ENCODE peak calls at places on chromosomes 13 and 19, in five cellular contexts. C is upper lobe of right lung; X is Panc1; Q is CD8-positive, alpha-beta T cell; M is PC-3. N is an unnamed sample.

GRCh38 chr19:48868196-48868886 is at the start of gene PLEKHA4:
- DNase-seq in C (peak; percentile 82), X (no peak), Q (no peak), M (no peak), N (no peak)

GRCh38 chr13:97043302-97043701 is 49.0 kb upstream of the OXGR1 start:
- DNase-seq in C (no peak), X (no peak), Q (no peak), M (no peak), N (no peak)

GRCh38 chr13:28494861-28495585 is at the start of gene FLT1:
- DNase-seq in C (peak; percentile 77), X (no peak), Q (peak; percentile 37), M (no peak), N (peak; percentile 7)

GRCh38 chr19:19642506-19643157 is 825 bp downstream of the GMIP start:
- DNase-seq in C (no peak), X (no peak), Q (peak; percentile 57), M (peak; percentile 11), N (no peak)

GRCh38 chr19:49930483-49931011 is 1.2 kb upstream of the NUP62 start:
- DNase-seq in C (no peak), X (no peak), Q (peak; percentile 46), M (peak; percentile 34), N (no peak)

GRCh38 chr19:43599635-43600295 is 3.4 kb downstream of the ZNF576 start:
- DNase-seq in C (no peak), X (no peak), Q (no peak), M (no peak), N (no peak)

GRCh38 chr19:44647144-44647543 is 3.4 kb downstream of the PVR start:
- DNase-seq in C (no peak), X (no peak), Q (no peak), M (no peak), N (no peak)

GRCh38 chr13:46748300-46748699 is 48.7 kb downstream of the ESD start:
- DNase-seq in C (no peak), X (no peak), Q (no peak), M (no peak), N (no peak)

GRCh38 chr19:3129112-3129511 is 6.7 kb upstream of the GNA15 start:
- DNase-seq in C (no peak), X (no peak), Q (no peak), M (peak; percentile 62), N (peak; percentile 4)

GRCh38 chr19:6248341-6248740 is 31.4 kb downstream of the MLLT1 start:
- DNase-seq in C (no peak), X (no peak), Q (no peak), M (no peak), N (no peak)

GRCh38 chr19:11538232-11539036 is at the start of gene CNN1:
- DNase-seq in C (no peak), X (no peak), Q (no peak), M (no peak), N (no peak)

GRCh38 chr13:26628706-26629105 is 71.2 kb downstream of the WASF3 start:
- DNase-seq in C (no peak), X (no peak), Q (no peak), M (peak; percentile 3), N (no peak)
- TF ChIP-seq CTCF in C (no peak), X (peak; percentile 44), Q (no peak), M (peak; percentile 14), N (peak; percentile 16)

GRCh38 chr19:34386645-34387445 is 17.4 kb upstream of the PDCD2L start:
- DNase-seq in C (no peak), X (no peak), Q (no peak), M (no peak), N (no peak)

GRCh38 chr19:34380639-34381241 is 15.7 kb downstream of the GPI start:
- DNase-seq in C (no peak), X (no peak), Q (no peak), M (no peak), N (no peak)

GRCh38 chr19:34383599-34383998 is 18.6 kb downstream of the GPI start:
- DNase-seq in C (no peak), X (no peak), Q (no peak), M (no peak), N (no peak)

GRCh38 chr19:34382471-34382870 is 17.5 kb downstream of the GPI start:
- DNase-seq in C (no peak), X (no peak), Q (no peak), M (no peak), N (no peak)

GRCh38 chr19:34381399-34382251 is 16.6 kb downstream of the GPI start:
- DNase-seq in C (no peak), X (no peak), Q (no peak), M (no peak), N (no peak)
- H3K36me3 ChIP-seq in C (peaks cover 85% of the 10 kb centered on the region), X (peaks cover 15% of the 10 kb centered on the region), Q (peaks cover 30% of the 10 kb centered on the region), M (peaks cover 59% of the 10 kb centered on the region), N (peaks cover 60% of the 10 kb centered on the region)

DNA sequence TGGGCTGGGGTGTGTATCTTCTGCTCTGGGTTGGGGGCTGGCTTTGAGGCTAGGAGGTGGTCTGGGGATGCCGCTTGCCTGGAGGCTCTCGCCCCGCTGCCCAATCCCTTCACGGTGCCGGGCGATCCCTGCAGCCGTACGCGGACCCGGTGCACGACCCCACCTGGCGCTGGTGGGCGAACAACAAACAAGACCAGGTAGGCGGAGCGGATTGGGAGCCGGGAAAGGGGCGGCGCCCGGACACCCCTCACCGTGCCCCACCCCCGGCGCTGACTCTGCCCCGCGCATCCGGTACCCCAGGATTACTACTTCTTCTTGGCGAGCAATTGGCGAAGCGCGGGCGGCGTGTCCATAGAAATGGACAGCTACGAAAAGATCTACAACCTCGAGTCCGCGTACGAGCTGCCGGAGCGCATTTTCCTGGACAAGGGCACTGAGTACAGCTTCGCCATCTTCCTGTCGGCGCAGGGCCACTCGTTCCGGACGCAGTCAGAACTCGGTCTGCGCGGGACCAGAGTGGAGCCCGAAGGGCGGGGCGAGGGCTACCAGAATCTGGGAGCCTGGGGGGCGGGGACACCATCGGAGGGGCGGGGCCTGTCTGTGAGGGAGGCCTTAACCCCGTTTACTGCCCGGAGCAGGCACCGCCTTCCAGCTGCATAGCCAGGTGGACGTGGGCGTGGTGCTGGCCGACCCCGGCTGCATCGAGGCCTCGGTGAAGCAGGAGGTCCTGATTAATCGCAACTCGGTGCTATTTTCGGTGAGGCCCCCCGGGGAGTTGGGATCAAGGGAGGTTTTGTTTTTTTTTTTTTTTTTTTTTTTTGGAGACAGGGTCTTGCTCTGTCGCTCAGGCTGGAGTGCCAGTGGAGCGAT is 12.1 kb upstream of the PSMD8 start:
- DNase-seq in C (peak; percentile 96), X (peak; percentile 28), Q (peak; percentile 64), M (peak; percentile 73), N (peak; percentile 81)
- H3K27me3 ChIP-seq in C (peaks cover 19% of the 10 kb centered on the region), X (peaks cover 10% of the 10 kb centered on the region), Q (no peaks in the 10 kb centered on the region), M (peaks cover 22% of the 10 kb centered on the region), N (no peaks in the 10 kb centered on the region)

GRCh38 chr19:32231020-32231419 is 114.4 kb upstream of the ZNF507 start:
- DNase-seq in C (no peak), X (no peak), Q (no peak), M (no peak), N (no peak)

GRCh38 chr19:32224371-32225244 is 120.8 kb upstream of the ZNF507 start:
- DNase-seq in C (peak; percentile 82), X (no peak), Q (peak; percentile 25), M (peak; percentile 47), N (peak; percentile 49)

GRCh38 chr19:32230441-32230840 is 115.0 kb upstream of the ZNF507 start:
- DNase-seq in C (no peak), X (no peak), Q (no peak), M (no peak), N (no peak)

GRCh38 chr19:32223595-32224370 is 121.6 kb upstream of the ZNF507 start:
- DNase-seq in C (no peak), X (no peak), Q (peak; percentile 45), M (no peak), N (no peak)

DNA sequence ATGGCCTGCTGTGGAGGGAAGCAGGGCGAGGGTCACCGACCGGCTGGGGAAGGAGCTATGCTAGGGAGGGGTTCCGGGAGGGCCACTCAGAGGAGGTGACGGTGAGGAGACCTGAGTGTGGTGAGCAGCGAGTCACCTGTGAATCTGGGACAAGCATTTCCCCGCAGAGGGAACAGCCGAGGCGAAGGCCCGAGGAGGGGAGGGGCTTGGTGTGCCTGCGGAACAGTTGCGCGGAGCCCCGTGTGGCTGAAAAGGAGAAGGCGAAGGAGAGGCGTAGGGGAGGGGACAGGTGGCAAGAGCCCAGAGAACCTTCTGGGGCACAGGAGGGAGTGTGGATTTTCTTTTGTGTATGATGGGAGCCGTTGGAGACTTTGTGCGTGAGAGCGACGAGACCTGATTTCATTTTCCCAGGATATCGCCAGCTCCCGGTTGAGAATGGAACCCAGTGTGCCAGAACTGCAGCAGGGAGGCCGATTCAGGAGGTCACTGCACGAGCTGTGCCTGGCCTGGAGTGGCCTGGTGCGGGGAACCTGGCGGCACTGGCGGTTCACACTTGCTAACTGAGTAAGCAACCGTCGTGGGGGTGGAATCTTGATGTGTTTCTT is 117.7 kb upstream of the ZNF507 start:
- DNase-seq in C (no peak), X (no peak), Q (no peak), M (no peak), N (no peak)
- TF ChIP-seq CTCF in C (no peak), X (no peak), Q (no peak), M (no peak), N (no peak)

GRCh38 chr19:52410276-52410675 is 12.6 kb downstream of the ZNF528 start:
- DNase-seq in C (no peak), X (no peak), Q (no peak), M (no peak), N (no peak)
- H3K36me3 ChIP-seq in C (peaks cover 58% of the 10 kb centered on the region), X (no peaks in the 10 kb centered on the region), Q (peaks cover 40% of the 10 kb centered on the region), M (peaks cover 39% of the 10 kb centered on the region), N (no peaks in the 10 kb centered on the region)

GRCh38 chr19:33777753-33778088 is 18.9 kb upstream of the KCTD15 start:
- DNase-seq in C (no peak), X (no peak), Q (no peak), M (no peak), N (no peak)
- H3K27me3 ChIP-seq in C (peaks cover 18% of the 10 kb centered on the region), X (peaks cover 7% of the 10 kb centered on the region), Q (no peaks in the 10 kb centered on the region), M (no peaks in the 10 kb centered on the region), N (peaks cover 1% of the 10 kb centered on the region)